ENCODE peak calls at places on chromosome 11, in nine cellular contexts. C is SK-N-SH, R is PC-3, O is fibroblast of lung, J is A549, E is mesendoderm, T is GM23338, H is IMR-90, P is neuronal stem cell. M is an unnamed sample.

GRCh38 chr11:46489668-46490560 is 98.3 kb upstream of the CHRM4 start:
- DNase-seq in C (peak), R (peak), O (peak), J (peak), E (peak), T (peak), H (peak), P (no peak), M (peak)

GRCh38 chr11:115676768-115677167 is 172.6 kb upstream of the CADM1 start:
- DNase-seq in C (no peak), R (no peak), O (peak), J (no peak), E (peak), T (no peak), H (peak), P (no peak), M (no peak)

GRCh38 chr11:123475478-123475877 is 45.4 kb downstream of the GRAMD1B start:
- DNase-seq in C (peak), R (peak), O (peak), J (peak), E (peak), T (peak), H (peak), P (peak), M (no peak)

GRCh38 chr11:71129624-71130023 is 122.8 kb downstream of the SHANK2 start:
- DNase-seq in C (no peak), R (no peak), O (no peak), J (no peak), E (no peak), T (no peak), H (no peak), P (no peak), M (no peak)

GRCh38 chr11:5887172-5887571 is 5.8 kb upstream of the OR52E5 start:
- DNase-seq in C (no peak), R (no peak), O (no peak), J (no peak), E (no peak), T (no peak), H (no peak), P (no peak), M (no peak)

GRCh38 chr11:20474176-20474950 is 86.8 kb downstream of the PRMT3 start:
- DNase-seq in C (no peak), R (no peak), O (no peak), J (no peak), E (peak), T (peak), H (no peak), P (no peak), M (no peak)

GRCh38 chr11:117823941-117824420 is 563 bp downstream of the FXYD2 start:
- DNase-seq in C (no peak), R (no peak), O (peak), J (no peak), E (no peak), T (no peak), H (no peak), P (no peak), M (peak)

GRCh38 chr11:13335319-13335718 is 57.7 kb downstream of the BMAL1 start:
- DNase-seq in C (peak), R (peak), O (peak), J (peak), E (peak), T (peak), H (peak), P (peak), M (peak)

GRCh38 chr11:95832763-95833162 is 42.5 kb downstream of the CEP57 start:
- DNase-seq in C (no peak), R (peak), O (peak), J (no peak), E (no peak), T (no peak), H (peak), P (no peak), M (no peak)

GRCh38 chr11:5004429-5005274 is 10.0 kb downstream of the OR51L1 start:
- DNase-seq in C (peak), R (peak), O (peak), J (peak), E (peak), T (peak), H (peak), P (peak), M (peak)

GRCh38 chr11:128549256-128549944 is 38.0 kb downstream of the ETS1 start:
- DNase-seq in C (no peak), R (no peak), O (peak), J (no peak), E (no peak), T (peak), H (no peak), P (no peak), M (no peak)
- H3K4me3 ChIP-seq in C (no peak), R (no peak), O (peak), J (no peak), E (no peak), T (peak), H (no peak), P (no peak), M (no peak)

DNA sequence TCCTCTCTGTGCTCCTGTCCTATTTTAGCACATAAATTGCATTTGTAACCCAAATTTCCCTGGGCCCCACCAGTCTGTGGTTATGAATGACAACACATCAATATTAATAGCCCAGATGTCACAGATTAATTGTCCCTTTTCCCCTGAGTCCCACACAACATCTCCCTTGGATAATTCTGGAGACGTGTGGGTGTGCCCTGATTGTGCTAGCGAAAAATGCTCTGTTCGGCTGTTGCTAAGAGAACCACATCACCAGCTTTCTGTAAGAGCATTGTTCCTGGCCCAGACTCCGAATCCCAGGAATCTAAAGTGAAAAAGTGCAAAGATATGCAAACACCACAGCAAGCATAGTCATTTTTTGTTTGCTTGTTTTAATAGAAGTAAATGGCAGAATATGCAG is 22.3 kb upstream of the SC5D start:
- DNase-seq in C (no peak), R (no peak), O (no peak), J (no peak), E (no peak), T (no peak), H (no peak), P (no peak), M (no peak)
- H3K4me2 ChIP-seq in C (no peak), R (no peak), O (no peak), J (no peak), E (no peak), T (no peak), H (no peak), P (no peak), M (no peak)

GRCh38 chr11:69638941-69639681 is 1.8 kb upstream of the CCND1 start:
- DNase-seq in C (peak), R (peak), O (peak), J (peak), E (peak), T (peak), H (peak), P (peak), M (no peak)

GRCh38 chr11:69639843-69640242 is 1.1 kb upstream of the CCND1 start:
- DNase-seq in C (no peak), R (no peak), O (no peak), J (no peak), E (no peak), T (no peak), H (no peak), P (no peak), M (no peak)

GRCh38 chr11:69641681-69642548 is 959 bp downstream of the CCND1 start:
- DNase-seq in C (peak), R (peak), O (peak), J (no peak), E (no peak), T (no peak), H (no peak), P (no peak), M (no peak)

GRCh38 chr11:69640995-69641581 is at the start of gene CCND1:
- DNase-seq in C (peak), R (peak), O (peak), J (peak), E (peak), T (peak), H (peak), P (peak), M (no peak)

GRCh38 chr11:69640260-69640994 is 529 bp upstream of the CCND1 start:
- DNase-seq in C (no peak), R (peak), O (peak), J (peak), E (no peak), T (peak), H (no peak), P (no peak), M (no peak)
- H3K27ac ChIP-seq in C (peak), R (peak), O (peak), J (peak), E (peak), T (peak), H (peak), P (peak), M (no peak)

GRCh38 chr11:795638-796564 is 2.2 kb downstream of the SLC25A22 start:
- DNase-seq in C (peak), R (peak), O (peak), J (no peak), E (no peak), T (peak), H (peak), P (no peak), M (peak)

GRCh38 chr11:793556-793955 is 3.7 kb upstream of the CEND1 start:
- DNase-seq in C (no peak), R (no peak), O (no peak), J (no peak), E (no peak), T (no peak), H (no peak), P (no peak), M (no peak)

GRCh38 chr11:796565-797299 is 1.3 kb downstream of the SLC25A22 start:
- DNase-seq in C (no peak), R (no peak), O (no peak), J (no peak), E (no peak), T (no peak), H (no peak), P (no peak), M (no peak)

GRCh38 chr11:794013-794765 is 3.9 kb downstream of the SLC25A22 start:
- DNase-seq in C (no peak), R (no peak), O (no peak), J (no peak), E (no peak), T (no peak), H (no peak), P (no peak), M (no peak)

DNA sequence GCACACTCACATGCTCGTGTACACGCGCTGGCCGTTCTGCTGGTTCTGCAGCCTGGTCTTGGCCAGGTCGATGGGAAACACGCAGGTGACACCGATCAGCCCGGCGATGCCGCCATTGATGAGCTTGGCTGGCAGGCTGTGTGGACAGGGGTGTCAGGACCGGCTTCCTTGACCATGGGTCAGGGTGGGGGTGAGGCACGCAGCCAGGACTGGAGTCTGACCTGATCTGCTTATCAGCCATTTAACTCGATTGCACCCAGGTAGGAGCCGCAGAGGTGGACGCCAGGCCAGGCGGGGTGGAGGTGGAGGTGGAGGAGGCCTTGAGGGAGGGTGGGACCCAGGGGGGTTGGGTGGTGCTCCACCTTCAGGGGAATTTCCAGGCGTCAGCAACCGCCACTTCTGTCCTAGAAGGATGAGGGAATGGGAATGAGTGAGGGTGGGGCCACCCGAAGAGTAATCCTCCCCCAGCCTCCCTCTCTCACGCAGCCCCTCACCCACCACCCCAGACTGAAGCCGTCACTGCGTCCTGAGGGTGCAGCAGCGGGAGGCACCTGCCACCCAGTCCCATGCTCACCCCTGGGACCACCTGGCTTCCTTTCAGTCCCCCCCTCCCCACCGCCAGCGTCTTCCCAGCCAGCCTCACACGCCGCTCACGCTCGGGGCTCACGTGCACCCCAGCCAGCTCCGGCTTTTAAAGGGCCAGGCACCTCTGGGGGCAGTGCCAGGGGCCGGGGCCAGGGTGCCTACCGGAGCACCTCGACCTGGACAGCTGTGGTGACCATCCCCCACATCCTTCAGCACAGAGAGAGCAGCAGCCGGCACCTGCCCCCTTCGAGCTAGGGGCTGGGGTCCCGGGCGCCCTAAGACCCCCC is 3.1 kb downstream of the SLC25A22 start:
- DNase-seq in C (no peak), R (no peak), O (no peak), J (no peak), E (no peak), T (no peak), H (no peak), P (no peak), M (peak)
- H3K4me3 ChIP-seq in C (peak), R (peak), O (peak), J (no peak), E (no peak), T (no peak), H (peak), P (no peak), M (peak)